ENCODE peak calls at places on chromosomes 1 and 21, in four cellular contexts. One of them, this sample, is unnamed.

GRCh38 chr1:93468681-93469080 is 20.8 kb downstream of the FNBP1L start:
- DNase-seq in GM12878: no peak
- DNase-seq in HepG2: no peak
- DNase-seq in K562: no peak
- DNase-seq in this sample: no peak

GRCh38 chr1:84768634-84769033 is 78.4 kb upstream of the SSX2IP start:
- DNase-seq in GM12878: no peak
- DNase-seq in HepG2: no peak
- DNase-seq in K562: no peak
- DNase-seq in this sample: no peak

GRCh38 chr1:114618606-114619005 is 37.2 kb upstream of the BCAS2 start:
- DNase-seq in GM12878: no peak
- DNase-seq in HepG2: no peak
- DNase-seq in K562: no peak
- DNase-seq in this sample: no peak

GRCh38 chr1:201430790-201431189 is 9.3 kb upstream of the TNNI1 start:
- DNase-seq in GM12878: no peak
- DNase-seq in HepG2: no peak
- DNase-seq in K562: no peak
- DNase-seq in this sample: no peak

GRCh38 chr1:156111355-156111962 is 3.1 kb upstream of the LMNA start:
- DNase-seq in GM12878: no peak
- DNase-seq in HepG2: no peak
- DNase-seq in K562: no peak
- DNase-seq in this sample: no peak

GRCh38 chr1:170205301-170205700 is 59.5 kb downstream of the NTMT2 start:
- DNase-seq in GM12878: no peak
- DNase-seq in HepG2: no peak
- DNase-seq in K562: no peak
- DNase-seq in this sample: no peak

GRCh38 chr1:23013657-23014056 is 2.0 kb downstream of the TEX46 start:
- DNase-seq in GM12878: no peak
- DNase-seq in HepG2: no peak
- DNase-seq in K562: no peak
- DNase-seq in this sample: peak; percentile 22

GRCh38 chr1:19892628-19893168 is 10.5 kb downstream of the OTUD3 start:
- DNase-seq in GM12878: no peak
- DNase-seq in HepG2: no peak
- DNase-seq in K562: no peak
- DNase-seq in this sample: no peak

GRCh38 chr1:172882385-172882784 is 168.4 kb downstream of the TNFSF18 start:
- DNase-seq in GM12878: no peak
- DNase-seq in HepG2: no peak
- DNase-seq in K562: no peak
- DNase-seq in this sample: no peak

GRCh38 chr21:28776251-28776650 is 216.4 kb downstream of the LTN1 start:
- DNase-seq in GM12878: no peak
- DNase-seq in HepG2: no peak
- DNase-seq in K562: no peak
- DNase-seq in this sample: no peak

GRCh38 chr1:13948851-13949490 is 249.0 kb downstream of the PRDM2 start:
- DNase-seq in GM12878: no peak
- DNase-seq in HepG2: no peak
- DNase-seq in K562: no peak
- DNase-seq in this sample: no peak

GRCh38 chr1:117388328-117388727 is 21.1 kb downstream of the MAN1A2 start:
- DNase-seq in GM12878: no peak
- DNase-seq in HepG2: no peak
- DNase-seq in K562: no peak
- DNase-seq in this sample: no peak
- TF ChIP-seq CEBPB in GM12878: no peak
- TF ChIP-seq CEBPB in HepG2: no peak
- TF ChIP-seq CEBPB in K562: no peak
- TF ChIP-seq CEBPB in this sample: no peak

GRCh38 chr21:42563261-42564045 is 49.8 kb downstream of the SLC37A1 start:
- DNase-seq in GM12878: no peak
- DNase-seq in HepG2: no peak
- DNase-seq in K562: no peak
- DNase-seq in this sample: no peak

GRCh38 chr21:42562258-42562657 is 48.6 kb downstream of the SLC37A1 start:
- DNase-seq in GM12878: no peak
- DNase-seq in HepG2: peak; percentile 36
- DNase-seq in K562: no peak
- DNase-seq in this sample: no peak

GRCh38 chr21:42561742-42562141 is 48.1 kb downstream of the SLC37A1 start:
- DNase-seq in GM12878: peak; percentile 62
- DNase-seq in HepG2: peak; percentile 13
- DNase-seq in K562: peak; percentile 58
- DNase-seq in this sample: no peak

GRCh38 chr21:42564561-42564971 is 50.9 kb downstream of the SLC37A1 start:
- DNase-seq in GM12878: no peak
- DNase-seq in HepG2: no peak
- DNase-seq in K562: no peak
- DNase-seq in this sample: no peak

DNA sequence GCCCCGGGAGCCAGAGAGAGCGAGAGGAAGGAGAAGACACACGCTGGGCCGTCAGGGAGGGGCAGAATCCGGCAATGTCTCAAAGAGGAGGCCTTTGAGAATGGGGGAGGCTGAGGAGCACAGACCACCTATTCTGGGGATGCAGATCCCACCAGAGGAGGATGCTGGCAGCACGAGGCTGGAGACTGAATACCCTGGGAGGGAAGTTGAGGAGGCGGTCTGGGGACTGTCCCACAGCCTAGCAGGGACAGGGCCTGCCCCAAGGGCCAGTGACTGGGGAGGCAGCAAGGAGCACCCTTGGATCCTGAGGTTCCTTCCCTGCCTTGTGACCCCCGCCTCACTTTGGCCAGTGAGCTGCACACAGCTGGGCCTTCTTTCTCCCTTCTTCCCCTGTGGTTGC is 49.2 kb downstream of the SLC37A1 start:
- DNase-seq in GM12878: no peak
- DNase-seq in HepG2: no peak
- DNase-seq in K562: no peak
- DNase-seq in this sample: no peak
- TF ChIP-seq HDAC2 in GM12878: no peak
- TF ChIP-seq HDAC2 in HepG2: no peak
- TF ChIP-seq HDAC2 in K562: no peak
- TF ChIP-seq HDAC2 in this sample: no peak

DNA sequence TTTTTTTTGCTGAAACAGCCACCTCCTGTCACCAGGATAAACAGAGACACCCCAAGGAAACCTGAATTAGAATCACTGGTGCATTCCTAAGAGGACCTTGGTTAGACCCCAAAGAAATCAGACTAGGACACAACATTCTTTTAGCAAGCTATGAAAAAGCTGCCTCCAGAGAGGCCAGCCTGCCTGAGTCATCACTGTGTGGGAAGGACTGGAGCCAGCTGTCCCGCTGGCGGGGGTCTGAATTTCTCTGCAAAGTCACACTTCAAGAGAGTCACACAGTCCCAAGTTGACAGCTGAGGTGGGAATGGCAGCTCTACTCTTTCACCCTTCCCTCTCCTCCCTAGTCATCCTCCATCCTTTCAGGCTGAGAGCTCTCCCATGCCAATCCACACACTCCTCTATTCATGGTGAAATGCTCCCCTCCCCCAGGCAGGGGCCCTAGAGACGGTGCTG is 405.0 kb upstream of the POU3F1 start:
- DNase-seq in GM12878: no peak
- DNase-seq in HepG2: no peak
- DNase-seq in K562: peak; percentile 48
- DNase-seq in this sample: no peak
- TF ChIP-seq POLR2AphosphoS2 in GM12878: no peak
- TF ChIP-seq POLR2AphosphoS2 in HepG2: no peak
- TF ChIP-seq POLR2AphosphoS2 in K562: no peak
- TF ChIP-seq POLR2AphosphoS2 in this sample: no peak

GRCh38 chr1:12454406-12455391 is 163.3 kb downstream of the DHRS3 start:
- DNase-seq in GM12878: no peak
- DNase-seq in HepG2: no peak
- DNase-seq in K562: no peak
- DNase-seq in this sample: no peak
- TF ChIP-seq CEBPB in GM12878: no peak
- TF ChIP-seq CEBPB in HepG2: no peak
- TF ChIP-seq CEBPB in K562: no peak
- TF ChIP-seq CEBPB in this sample: no peak

GRCh38 chr1:110005971-110006370 is 21.4 kb downstream of the AHCYL1 start:
- DNase-seq in GM12878: no peak
- DNase-seq in HepG2: no peak
- DNase-seq in K562: no peak
- DNase-seq in this sample: no peak
- TF ChIP-seq HDAC2 in GM12878: no peak
- TF ChIP-seq HDAC2 in HepG2: no peak
- TF ChIP-seq HDAC2 in K562: no peak
- TF ChIP-seq HDAC2 in this sample: no peak

GRCh38 chr1:81135524-81135923 is 665.2 kb upstream of the ADGRL2 start:
- DNase-seq in GM12878: no peak
- DNase-seq in HepG2: no peak
- DNase-seq in K562: no peak
- DNase-seq in this sample: no peak
- TF ChIP-seq POLR2AphosphoS2 in GM12878: no peak
- TF ChIP-seq POLR2AphosphoS2 in HepG2: no peak
- TF ChIP-seq POLR2AphosphoS2 in K562: no peak
- TF ChIP-seq POLR2AphosphoS2 in this sample: no peak

GRCh38 chr1:204353213-204353910 is 6.4 kb downstream of the PLEKHA6 start:
- DNase-seq in GM12878: no peak
- DNase-seq in HepG2: no peak
- DNase-seq in K562: no peak
- DNase-seq in this sample: no peak
- TF ChIP-seq CEBPB in GM12878: no peak
- TF ChIP-seq CEBPB in HepG2: no peak
- TF ChIP-seq CEBPB in K562: no peak
- TF ChIP-seq CEBPB in this sample: no peak

DNA sequence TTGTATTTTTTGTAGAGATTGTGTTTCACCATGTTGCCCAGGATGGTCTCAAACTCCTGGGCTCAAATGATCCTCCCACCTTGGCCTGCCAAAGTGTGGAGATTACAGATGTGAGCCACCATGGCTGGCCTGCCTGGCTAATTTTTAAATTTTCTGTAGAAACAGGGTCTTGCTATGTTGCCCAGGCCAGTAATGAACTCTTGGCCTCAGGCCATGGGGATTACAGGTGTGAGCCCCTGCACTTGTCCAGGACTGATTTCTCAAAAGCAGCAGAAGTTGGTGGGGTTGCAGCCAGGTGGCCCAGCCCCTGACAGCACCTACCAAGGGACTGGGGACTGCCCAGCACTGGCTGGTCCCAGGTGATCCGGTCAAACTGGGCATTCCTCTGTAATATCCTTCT is 44.1 kb upstream of the CXADR start:
- DNase-seq in GM12878: no peak
- DNase-seq in HepG2: no peak
- DNase-seq in K562: no peak
- DNase-seq in this sample: no peak
- TF ChIP-seq HDAC2 in GM12878: no peak
- TF ChIP-seq HDAC2 in HepG2: no peak
- TF ChIP-seq HDAC2 in K562: no peak
- TF ChIP-seq HDAC2 in this sample: no peak

GRCh38 chr1:185442065-185442464 is 125.0 kb upstream of the IVNS1ABP start:
- DNase-seq in GM12878: no peak
- DNase-seq in HepG2: no peak
- DNase-seq in K562: peak; percentile 9
- DNase-seq in this sample: no peak

GRCh38 chr1:185438936-185439335 is 121.9 kb upstream of the IVNS1ABP start:
- DNase-seq in GM12878: no peak
- DNase-seq in HepG2: no peak
- DNase-seq in K562: no peak
- DNase-seq in this sample: no peak

GRCh38 chr1:185439727-185440415 is 122.8 kb upstream of the IVNS1ABP start:
- DNase-seq in GM12878: peak; percentile 20
- DNase-seq in HepG2: no peak
- DNase-seq in K562: no peak
- DNase-seq in this sample: peak; percentile 35

GRCh38 chr1:185441608-185442007 is 124.6 kb upstream of the IVNS1ABP start:
- DNase-seq in GM12878: no peak
- DNase-seq in HepG2: peak; percentile 38
- DNase-seq in K562: no peak
- DNase-seq in this sample: peak; percentile 21

GRCh38 chr1:185440877-185441276 is 123.8 kb upstream of the IVNS1ABP start:
- DNase-seq in GM12878: no peak
- DNase-seq in HepG2: no peak
- DNase-seq in K562: no peak
- DNase-seq in this sample: no peak
- TF ChIP-seq POLR2AphosphoS2 in GM12878: no peak
- TF ChIP-seq POLR2AphosphoS2 in HepG2: no peak
- TF ChIP-seq POLR2AphosphoS2 in K562: no peak
- TF ChIP-seq POLR2AphosphoS2 in this sample: no peak

GRCh38 chr1:47840338-47840737 is 156.8 kb downstream of the TRABD2B start:
- DNase-seq in GM12878: no peak
- DNase-seq in HepG2: no peak
- DNase-seq in K562: no peak
- DNase-seq in this sample: no peak

GRCh38 chr1:47837866-47838561 is 159.2 kb downstream of the TRABD2B start:
- DNase-seq in GM12878: no peak
- DNase-seq in HepG2: peak; percentile 88
- DNase-seq in K562: no peak
- DNase-seq in this sample: no peak

GRCh38 chr1:47839460-47839760 is 157.8 kb downstream of the TRABD2B start:
- DNase-seq in GM12878: no peak
- DNase-seq in HepG2: no peak
- DNase-seq in K562: no peak
- DNase-seq in this sample: no peak

GRCh38 chr1:47837046-47837830 is 159.9 kb downstream of the TRABD2B start:
- DNase-seq in GM12878: no peak
- DNase-seq in HepG2: no peak
- DNase-seq in K562: no peak
- DNase-seq in this sample: no peak

GRCh38 chr1:47838562-47839459 is 158.4 kb downstream of the TRABD2B start:
- DNase-seq in GM12878: no peak
- DNase-seq in HepG2: no peak
- DNase-seq in K562: no peak
- DNase-seq in this sample: no peak
- TF ChIP-seq CEBPB in GM12878: no peak
- TF ChIP-seq CEBPB in HepG2: no peak
- TF ChIP-seq CEBPB in K562: no peak
- TF ChIP-seq CEBPB in this sample: no peak